ENCODE peak calls at places on chromosomes 11 and 22, in nine cellular contexts. H is psoas muscle; L is activated CD4-positive, alpha-beta T cell treated with anti-CD3 and anti-CD28 coated beads, Interleukin-2, amount 10 ng/mL, durations not matched to agents 7 days and 5 days; T is left lung; E is tibial nerve; Z is AG04450; O is AG10803; M is activated CD8-positive, alpha-beta T cell treated with anti-CD3 and anti-CD28 coated beads, Interleukin-2, amount 10 ng/mL, durations not matched to agents 7 days and 5 days; P is DMS153. A is an unnamed sample.
A peak's percentile ranks its signal among the peaks of the same experiment; 100 is the strongest.

GRCh38 chr11:2559527-2560311 is 114.9 kb downstream of the KCNQ1 start:
- DNase-seq in O (no peak), L (no peak), Z (no peak), E (no peak), P (no peak), T (peak; percentile 64), M (no peak), H (peak; percentile 37), A (no peak)

GRCh38 chr11:70482529-70482917 is 84.2 kb downstream of the CTTN start:
- DNase-seq in M (no peak), O (no peak), Z (no peak), T (peak; percentile 49), P (no peak), L (no peak), E (no peak), H (peak; percentile 78), A (no peak)

GRCh38 chr11:19664896-19665548 is 47.6 kb upstream of the NAV2 start:
- DNase-seq in P (no peak), H (no peak), E (no peak), M (no peak), O (peak; percentile 78), L (no peak), Z (no peak), T (no peak), A (no peak)

GRCh38 chr22:20211997-20212753 is 55.9 kb downstream of the RTN4R start:
- DNase-seq in T (peak; percentile 89), E (no peak), L (no peak), Z (no peak), M (no peak), H (peak; percentile 65), P (peak; percentile 78), O (no peak), A (no peak)

GRCh38 chr11:62601114-62601363 is 626 bp downstream of the MTA2 start:
- DNase-seq in T (no peak), Z (no peak), H (no peak), L (peak; percentile 52), P (no peak), M (no peak), O (peak; percentile 29), E (no peak), A (no peak)

GRCh38 chr11:26947904-26948639 is 45.8 kb upstream of the FIBIN start:
- DNase-seq in H (no peak), O (peak; percentile 83), P (no peak), L (no peak), E (no peak), T (no peak), Z (no peak), M (no peak), A (peak; percentile 29)

GRCh38 chr11:111064118-111064517 is 181.4 kb upstream of the POU2AF2 start:
- DNase-seq in Z (peak; percentile 64), T (no peak), P (no peak), M (no peak), O (peak; percentile 15), L (no peak), E (no peak), H (no peak), A (no peak)

GRCh38 chr22:25346859-25347751 is 127.7 kb downstream of the CRYBB2 start:
- DNase-seq in O (peak; percentile 3), Z (no peak), P (no peak), T (peak; percentile 81), E (no peak), H (no peak), L (no peak), M (no peak), A (no peak)

GRCh38 chr11:104895619-104896018 is 2.6 kb downstream of the CASP12 start:
- DNase-seq in Z (no peak), L (no peak), T (no peak), M (no peak), O (no peak), H (no peak), P (no peak), E (no peak), A (no peak)

GRCh38 chr11:126948563-126948962 is 52.0 kb downstream of the KIRREL3 start:
- DNase-seq in P (no peak), Z (no peak), L (no peak), O (no peak), M (no peak), H (no peak), E (no peak), T (no peak), A (no peak)

GRCh38 chr22:27927608-27928007 is 8.6 kb upstream of the PITPNB start:
- DNase-seq in H (no peak), M (no peak), E (no peak), T (no peak), O (no peak), Z (no peak), L (no peak), P (no peak), A (no peak)

GRCh38 chr22:24703101-24703500 is 71.4 kb downstream of the PIWIL3 start:
- DNase-seq in L (no peak), T (no peak), Z (peak; percentile 27), O (no peak), M (no peak), E (no peak), P (peak; percentile 87), H (no peak), A (no peak)